ENCODE peak calls at places on chromosomes 13 and 19, in six cellular contexts. X, R, P, M, U and W are unnamed samples.
A peak's percentile ranks its signal among the peaks of the same experiment; 100 is the strongest.

GRCh38 chr19:48656840-48657474 is 11.0 kb upstream of the CA11 start:
- DNase-seq in M (no peak), U (peak; percentile 73), X (no peak), P (no peak), R (no peak), W (no peak)

GRCh38 chr13:111559612-111560423 is 239.4 kb downstream of the TEX29 start:
- DNase-seq in X (no peak), P (no peak), M (no peak), U (no peak), R (no peak), W (no peak)

GRCh38 chr13:30809787-30810186 is 74.4 kb downstream of the ALOX5AP start:
- DNase-seq in X (no peak), M (no peak), P (no peak), U (no peak), R (no peak), W (no peak)

GRCh38 chr13:109400192-109400591 is 386.2 kb downstream of the IRS2 start:
- DNase-seq in R (no peak), P (no peak), U (no peak), M (peak; percentile 23), X (no peak), W (peak; percentile 68)

GRCh38 chr13:99471231-99472202 is 29.8 kb upstream of the TM9SF2 start:
- DNase-seq in R (no peak), X (no peak), P (no peak), M (no peak), U (no peak), W (no peak)

GRCh38 chr19:50266041-50266440 is 62.6 kb downstream of the MYH14 start:
- DNase-seq in M (no peak), U (no peak), P (no peak), R (no peak), X (no peak), W (no peak)

GRCh38 chr19:19591133-19591825 is 27.2 kb downstream of the PBX4 start:
- DNase-seq in X (peak; percentile 63), P (no peak), M (no peak), U (peak; percentile 67), R (no peak), W (peak; percentile 51)

GRCh38 chr19:49315111-49315510 is 9.9 kb downstream of the SLC6A16 start:
- DNase-seq in U (no peak), X (no peak), M (no peak), R (no peak), P (no peak), W (no peak)

GRCh38 chr19:8261347-8261746 is 46.8 kb downstream of the CD320 start:
- DNase-seq in R (no peak), M (no peak), U (no peak), P (no peak), X (no peak), W (peak; percentile 20)

GRCh38 chr19:18895038-18895827 is 725 bp downstream of the CERS1 start:
- DNase-seq in P (no peak), M (peak; percentile 40), U (peak; percentile 93), X (no peak), R (peak; percentile 91), W (peak; percentile 47)

GRCh38 chr13:20114066-20114465 is 46.8 kb downstream of the GJA3 start:
- DNase-seq in M (no peak), X (no peak), U (peak; percentile 40), R (no peak), P (no peak), W (no peak)

GRCh38 chr13:30049692-30050091 is 199.3 kb upstream of the UBL3 start:
- DNase-seq in P (peak; percentile 70), U (no peak), X (no peak), M (no peak), R (peak; percentile 55), W (no peak)

GRCh38 chr13:112346173-112346898 is 29.8 kb upstream of the SPACA7 start:
- DNase-seq in R (peak; percentile 43), P (no peak), M (no peak), X (no peak), U (peak; percentile 80), W (no peak)

GRCh38 chr19:53907690-53908089 is 1.4 kb upstream of the CACNG7 start:
- DNase-seq in U (no peak), M (no peak), P (no peak), R (no peak), X (no peak), W (no peak)

GRCh38 chr19:53908933-53909415 is at the start of gene CACNG7:
- DNase-seq in X (no peak), M (no peak), R (no peak), U (peak; percentile 78), P (no peak), W (no peak)

GRCh38 chr19:53908106-53908932 is 759 bp upstream of the CACNG7 start:
- DNase-seq in X (peak; percentile 26), M (no peak), U (peak; percentile 95), P (no peak), R (peak; percentile 71), W (no peak)

GRCh38 chr19:53910170-53910518 is 1.1 kb downstream of the CACNG7 start:
- DNase-seq in M (no peak), U (peak; percentile 81), X (no peak), P (no peak), R (peak; percentile 12), W (no peak)

DNA sequence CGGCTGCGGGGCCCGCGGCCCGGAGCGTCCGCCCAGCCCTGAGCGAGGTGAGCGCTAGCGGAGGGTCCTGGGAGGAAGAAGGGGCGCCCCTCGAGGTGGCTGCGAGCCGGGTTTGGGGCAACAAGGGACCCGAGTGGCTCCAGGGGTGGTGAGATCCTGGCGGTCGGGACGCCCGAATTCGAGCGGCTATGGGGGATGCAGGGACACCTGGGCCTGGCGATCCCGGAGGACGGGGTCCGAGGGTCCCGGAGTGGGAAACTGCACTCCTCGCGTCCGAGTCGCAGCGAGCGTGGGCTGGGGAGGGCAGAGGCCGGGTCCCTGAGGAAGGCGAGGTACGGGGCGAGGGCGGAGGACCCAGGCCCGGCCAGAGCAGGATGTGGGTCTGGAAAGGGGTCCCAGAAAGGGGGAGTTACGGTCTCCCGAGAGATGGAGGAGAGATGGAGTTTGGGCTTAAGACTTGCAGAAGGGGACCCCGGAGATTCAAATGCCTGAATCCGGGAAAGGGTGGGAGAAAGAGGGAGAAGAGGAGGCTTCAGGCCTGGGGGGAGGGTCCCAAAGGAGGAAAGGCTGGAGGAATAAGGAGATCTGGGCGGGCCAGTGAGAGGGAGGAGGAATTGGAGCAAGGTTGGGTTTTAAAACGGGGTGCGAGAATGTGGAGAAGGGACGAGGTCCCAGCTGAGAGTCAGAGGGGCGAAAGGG is 542 bp downstream of the CACNG7 start:
- DNase-seq in R (no peak), U (peak; percentile 68), P (no peak), X (no peak), M (no peak), W (no peak)
- H3K4me3 ChIP-seq in R (peak overlapping the region; percentile 27), U (peak overlapping the region; percentile 72), P (no peak overlapping the region), X (no peak overlapping the region), M (no peak overlapping the region), W (no peak overlapping the region)

GRCh38 chr19:34686455-34686854 is 9.0 kb downstream of the ZNF302 start:
- DNase-seq in R (no peak), P (no peak), M (no peak), U (no peak), X (no peak), W (no peak)

GRCh38 chr19:34690372-34690771 is 12.9 kb downstream of the ZNF302 start:
- DNase-seq in X (no peak), P (no peak), M (no peak), R (no peak), U (no peak), W (no peak)

GRCh38 chr19:34692541-34692940 is 15.1 kb downstream of the ZNF302 start:
- DNase-seq in R (no peak), P (no peak), U (no peak), X (no peak), M (no peak), W (no peak)

GRCh38 chr19:34687348-34687747 is 9.9 kb downstream of the ZNF302 start:
- DNase-seq in X (no peak), U (no peak), R (no peak), P (no peak), M (no peak), W (no peak)

GRCh38 chr19:34688592-34688991 is 11.1 kb downstream of the ZNF302 start:
- DNase-seq in U (no peak), M (no peak), R (no peak), P (no peak), X (no peak), W (no peak)
- H3K9me3 ChIP-seq in U (peaks cover 36% of the 10 kb centered on the region), M (peaks cover 63% of the 10 kb centered on the region), R (no peaks in the 10 kb centered on the region), P (peaks cover 11% of the 10 kb centered on the region), X (no peaks in the 10 kb centered on the region), W (peaks cover 5% of the 10 kb centered on the region)

GRCh38 chr19:38422405-38422804 is 3.6 kb downstream of the RASGRP4 start:
- DNase-seq in R (no peak), M (no peak), P (no peak), U (no peak), X (no peak), W (no peak)

GRCh38 chr19:38424272-38424671 is 1.7 kb downstream of the RASGRP4 start:
- DNase-seq in R (no peak), U (no peak), M (no peak), X (no peak), P (no peak), W (no peak)

GRCh38 chr19:38420935-38421334 is 5.1 kb downstream of the RASGRP4 start:
- DNase-seq in R (no peak), U (no peak), P (no peak), X (no peak), M (no peak), W (no peak)

GRCh38 chr19:38425222-38425809 is 703 bp downstream of the RASGRP4 start:
- DNase-seq in M (no peak), U (no peak), P (no peak), R (no peak), X (no peak), W (no peak)

DNA sequence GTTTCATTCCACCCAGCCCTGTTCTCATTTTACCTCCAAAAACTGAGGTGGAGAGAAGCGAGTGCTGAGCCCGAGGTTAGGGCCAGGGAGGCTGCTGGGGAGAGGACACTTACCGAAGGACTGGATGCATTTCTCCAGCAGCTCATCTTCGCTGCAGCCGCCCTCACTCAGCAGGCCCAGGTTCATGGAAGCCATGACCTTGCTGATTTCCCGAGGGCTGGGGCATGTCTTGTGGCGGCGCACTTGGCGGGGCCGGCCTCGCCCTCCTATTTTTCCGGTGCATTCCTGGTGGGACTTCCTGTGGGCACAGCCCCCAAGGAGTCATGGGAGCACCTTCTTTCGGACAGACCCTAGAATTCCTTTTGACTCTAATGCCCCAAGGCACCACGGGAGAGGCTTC is 4.2 kb downstream of the RASGRP4 start:
- DNase-seq in R (no peak), P (no peak), X (no peak), M (no peak), U (no peak), W (no peak)
- H3K27ac ChIP-seq in R (no peak overlapping the region), P (no peak overlapping the region), X (no peak overlapping the region), M (no peak overlapping the region), U (no peak overlapping the region), W (no peak overlapping the region)

GRCh38 chr19:45324349-45324907 is 1.8 kb upstream of the CKM start:
- DNase-seq in M (no peak), R (no peak), X (no peak), P (no peak), U (no peak), W (no peak)

GRCh38 chr19:45321848-45322247 is 827 bp downstream of the CKM start:
- DNase-seq in P (no peak), U (no peak), M (no peak), X (no peak), R (peak; percentile 59), W (no peak)

GRCh38 chr19:45323671-45324081 is 1.0 kb upstream of the CKM start:
- DNase-seq in P (no peak), U (peak; percentile 79), M (no peak), X (no peak), R (peak; percentile 92), W (no peak)

GRCh38 chr19:45322311-45322710 is 364 bp downstream of the CKM start:
- DNase-seq in P (no peak), M (no peak), U (peak; percentile 78), X (no peak), R (peak; percentile 63), W (no peak)

GRCh38 chr19:45322744-45323281 is at the start of gene CKM:
- DNase-seq in M (no peak), R (peak; percentile 65), X (no peak), P (no peak), U (no peak), W (no peak)
- H3K4me3 ChIP-seq in M (no peak within 1 kb of the TSS), R (peak within 1 kb of the TSS; percentile 30), X (no peak within 1 kb of the TSS), P (peak within 1 kb of the TSS; percentile 40), U (no peak within 1 kb of the TSS), W (no peak within 1 kb of the TSS)